ENCODE peak calls at places on chromosomes 3 and 15, in ten cellular contexts. T is aorta; L is GM04504; M is SJSA1; K is HCT116; V is stimulated activated CD4-positive, alpha-beta T cell treated with anti-CD3 and anti-CD28 coated beads, Interleukin-15, amount 100 ng/mL, for 24 hours; H is HFFc6; B is lower lobe of right lung; Z is activated effector memory CD4-positive, alpha-beta T cell treated with Interleukin-2 at 50 U/mL for 16 hours; N is stimulated activated naive CD8-positive, alpha-beta T cell treated with anti-CD3 and anti-CD28 coated beads, Interleukin-15, Interleukin-2, amounts not matched to agents 100 U/mL and 50 U/mL, for 24 hours. A is an unnamed sample.

GRCh38 chr3:126454799-126455198 is 20.9 kb downstream of the ZXDC start:
- DNase-seq in T (no peak), L (no peak), M (no peak), K (no peak), V (no peak), H (no peak), B (no peak), Z (no peak), N (no peak), A (no peak)

GRCh38 chr3:54818942-54819341 is 108.9 kb downstream of the LRTM1 start:
- DNase-seq in T (no peak), L (no peak), M (no peak), K (no peak), V (no peak), H (no peak), B (no peak), Z (no peak), N (no peak), A (no peak)

GRCh38 chr15:62568702-62569101 is 403.6 kb upstream of the C2CD4B start:
- DNase-seq in T (no peak), L (no peak), M (no peak), K (no peak), V (no peak), H (no peak), B (no peak), Z (no peak), N (no peak), A (no peak)

GRCh38 chr15:74396445-74397238 is 29.2 kb upstream of the CYP11A1 start:
- DNase-seq in T (no peak), L (no peak), M (no peak), K (peak), V (peak), H (peak), B (no peak), Z (no peak), N (peak), A (no peak)

GRCh38 chr3:72678892-72679291 is 169.4 kb downstream of the SHQ1 start:
- DNase-seq in T (no peak), L (no peak), M (peak), K (no peak), V (no peak), H (no peak), B (no peak), Z (no peak), N (peak), A (no peak)

GRCh38 chr3:56758539-56758981 is 43.2 kb downstream of the ARHGEF3 start:
- DNase-seq in T (no peak), L (peak), M (no peak), K (peak), V (peak), H (peak), B (peak), Z (no peak), N (peak), A (no peak)

GRCh38 chr15:77589839-77590238 is 42.9 kb downstream of the LINGO1 start:
- DNase-seq in T (no peak), L (no peak), M (no peak), K (no peak), V (no peak), H (no peak), B (no peak), Z (no peak), N (no peak), A (peak)

GRCh38 chr3:126201168-126201567 is 20.8 kb upstream of the ALDH1L1 start:
- DNase-seq in T (no peak), L (peak), M (no peak), K (no peak), V (no peak), H (peak), B (no peak), Z (no peak), N (no peak), A (no peak)

GRCh38 chr15:77499087-77499765 is 78.5 kb downstream of the HMG20A start:
- DNase-seq in T (no peak), L (no peak), M (no peak), K (no peak), V (no peak), H (no peak), B (no peak), Z (no peak), N (no peak), A (no peak)

GRCh38 chr15:38626443-38627050 is 61.9 kb upstream of the RASGRP1 start:
- DNase-seq in T (no peak), L (no peak), M (no peak), K (no peak), V (no peak), H (no peak), B (no peak), Z (no peak), N (no peak), A (no peak)

A was measured in SJCRH30.